ENCODE peak calls at places on chromosomes 4 and X, in ten cellular contexts. H is stomach; F is PC-3; Z is astrocyte of the spinal cord; K is kidney epithelial cell; L is choroid plexus epithelial cell; U is LNCaP clone FGC; W is CD8-positive, alpha-beta memory T cell; Y is Karpas-422; T is tibial artery. E is an unnamed sample.

GRCh38 chr4:182235016-182235415 is 8.2 kb upstream of the TENM3 start:
- DNase-seq in F (no peak), U (no peak), W (no peak), L (no peak), Y (no peak), H (no peak), K (no peak), T (no peak), Z (no peak), E (no peak)

GRCh38 chr4:140141196-140141845 is 12.7 kb downstream of the MAML3 start:
- DNase-seq in W (no peak), T (no peak), K (no peak), F (peak), Z (no peak), Y (no peak), U (peak), H (peak), L (no peak), E (no peak)

GRCh38 chrX:39248330-39248729 is 447.1 kb downstream of the MID1IP1 start:
- DNase-seq in T (no peak), F (no peak), L (no peak), U (no peak), Y (no peak), W (no peak), H (no peak), Z (no peak), K (no peak), E (no peak)

GRCh38 chr4:1839306-1839705 is 16.6 kb downstream of the LETM1 start:
- DNase-seq in H (peak), F (no peak), K (no peak), L (no peak), Z (no peak), Y (no peak), W (no peak), U (no peak), T (no peak), E (no peak)

GRCh38 chrX:265502-265901 is 15.7 kb upstream of the PLCXD1 start:
- DNase-seq in Y (no peak), U (no peak), H (peak), L (no peak), Z (no peak), K (no peak), T (peak), W (no peak), F (no peak), E (no peak)

GRCh38 chr4:517061-517805 is 18.2 kb downstream of the PIGG start:
- DNase-seq in F (no peak), W (no peak), H (no peak), Z (no peak), L (no peak), K (no peak), T (no peak), U (no peak), Y (no peak), E (no peak)

GRCh38 chr4:10656988-10657387 is 27.6 kb downstream of the CLNK start:
- DNase-seq in F (peak), H (no peak), U (peak), K (peak), Z (peak), T (no peak), L (peak), W (no peak), Y (no peak), E (no peak)

GRCh38 chr4:151540728-151541437 is 131.9 kb downstream of the FHIP1A start:
- DNase-seq in Z (peak), L (peak), F (peak), K (peak), H (no peak), U (peak), W (no peak), Y (no peak), T (no peak), E (no peak)

GRCh38 chr4:108529984-108530901 is 90.1 kb upstream of the RPL34 start:
- DNase-seq in U (no peak), L (no peak), F (no peak), Y (no peak), T (no peak), K (no peak), Z (no peak), H (no peak), W (no peak), E (no peak)

GRCh38 chr4:138259801-138260200 is 17.7 kb upstream of the SLC7A11 start:
- DNase-seq in K (peak), L (peak), W (no peak), Z (peak), H (no peak), Y (no peak), F (peak), U (no peak), T (no peak), E (no peak)

GRCh38 chr4:159308571-159309340 is 205.9 kb downstream of the RAPGEF2 start:
- DNase-seq in Y (no peak), K (peak), T (no peak), Z (peak), W (no peak), L (peak), F (peak), H (no peak), U (no peak), E (no peak)

GRCh38 chr4:73869130-73870055 is at the start of gene CXCL1:
- DNase-seq in T (peak), U (no peak), F (peak), L (peak), K (no peak), Y (no peak), W (no peak), H (peak), Z (peak), E (peak)

GRCh38 chr4:45294464-45294863 is 568.1 kb upstream of the GNPDA2 start:
- DNase-seq in Y (no peak), H (peak), K (no peak), W (no peak), Z (no peak), U (peak), T (no peak), F (no peak), L (no peak), E (no peak)

GRCh38 chr4:159684061-159684460 is 581.2 kb downstream of the RAPGEF2 start:
- DNase-seq in K (no peak), L (no peak), Z (no peak), W (no peak), H (no peak), U (no peak), Y (no peak), T (no peak), F (no peak), E (no peak)

GRCh38 chr4:40395166-40395900 is 60.2 kb downstream of the CHRNA9 start:
- DNase-seq in W (no peak), H (peak), L (no peak), Z (no peak), K (no peak), T (no peak), F (no peak), Y (no peak), U (no peak), E (no peak)

GRCh38 chr4:3807861-3808521 is 41.8 kb downstream of the ADRA2C start:
- DNase-seq in H (no peak), K (no peak), T (no peak), Z (no peak), U (no peak), L (no peak), F (no peak), Y (no peak), W (no peak), E (peak)

GRCh38 chr4:140888059-140888458 is 131.9 kb upstream of the TBC1D9 start:
- DNase-seq in Y (no peak), Z (no peak), U (no peak), K (no peak), F (no peak), L (no peak), T (no peak), H (no peak), W (no peak), E (no peak)

GRCh38 chr4:83223781-83224180 is 60.8 kb downstream of the COQ2 start:
- DNase-seq in Y (no peak), T (no peak), H (no peak), L (no peak), K (no peak), W (no peak), U (no peak), F (no peak), Z (no peak), E (no peak)

GRCh38 chr4:104752337-104752736 is 257.6 kb upstream of the CXXC4 start:
- DNase-seq in W (no peak), K (no peak), H (no peak), U (no peak), T (no peak), Y (no peak), Z (peak), F (no peak), L (no peak), E (no peak)

GRCh38 chr4:114600672-114601071 is 2.1 kb downstream of the UGT8 start:
- DNase-seq in T (no peak), Z (peak), W (no peak), K (no peak), F (no peak), Y (no peak), L (no peak), U (no peak), H (no peak), E (no peak)

GRCh38 chr4:89838005-89838404 is 1.0 kb upstream of the SNCA start:
- DNase-seq in T (no peak), Z (peak), Y (no peak), K (no peak), U (no peak), H (no peak), L (peak), F (no peak), W (no peak), E (no peak)

GRCh38 chr4:120319230-120319761 is 252.6 kb upstream of the MAD2L1 start:
- DNase-seq in H (no peak), L (no peak), T (no peak), F (no peak), Y (no peak), K (no peak), W (no peak), U (no peak), Z (no peak), E (no peak)

GRCh38 chr4:154616731-154617130 is 4.3 kb upstream of the FGG start:
- DNase-seq in Z (no peak), Y (no peak), L (peak), U (no peak), T (no peak), F (no peak), K (no peak), H (no peak), W (no peak), E (no peak)

GRCh38 chrX:47179221-47179927 is 14.3 kb upstream of the UBA1 start:
- DNase-seq in F (peak), K (no peak), L (peak), T (peak), W (no peak), H (no peak), Z (peak), Y (no peak), U (no peak), E (no peak)

GRCh38 chrX:4263005-4263404 is 549.6 kb upstream of the PRKX start:
- DNase-seq in K (no peak), Y (peak), L (no peak), T (no peak), U (no peak), H (no peak), Z (no peak), W (no peak), F (peak), E (no peak)

GRCh38 chr4:55729306-55730142 is 90.1 kb upstream of the EXOC1L start:
- DNase-seq in H (no peak), W (no peak), F (no peak), T (no peak), K (no peak), Y (no peak), U (no peak), Z (no peak), L (no peak), E (no peak)
- H3K4me3 ChIP-seq in H (no peak), W (no peak), F (no peak), T (no peak), K (no peak), Y (no peak), U (no peak), Z (no peak), L (no peak), E (no peak)

GRCh38 chr4:152936446-152937279 is 540 bp downstream of the FHDC1 start:
- DNase-seq in W (no peak), L (peak), U (no peak), T (no peak), Y (no peak), F (peak), H (peak), K (no peak), Z (no peak), E (peak)

GRCh38 chr4:152937280-152937534 is 1.1 kb downstream of the FHDC1 start:
- DNase-seq in Y (no peak), K (no peak), W (no peak), F (no peak), U (no peak), T (no peak), Z (no peak), H (no peak), L (no peak), E (no peak)

GRCh38 chr4:152939655-152940054 is 3.5 kb downstream of the FHDC1 start:
- DNase-seq in U (no peak), H (no peak), Y (no peak), L (no peak), W (no peak), T (no peak), Z (no peak), K (no peak), F (no peak), E (no peak)

GRCh38 chr4:152937535-152938236 is 1.6 kb downstream of the FHDC1 start:
- DNase-seq in L (peak), W (no peak), F (no peak), K (no peak), Y (no peak), Z (peak), H (peak), T (no peak), U (no peak), E (peak)

DNA sequence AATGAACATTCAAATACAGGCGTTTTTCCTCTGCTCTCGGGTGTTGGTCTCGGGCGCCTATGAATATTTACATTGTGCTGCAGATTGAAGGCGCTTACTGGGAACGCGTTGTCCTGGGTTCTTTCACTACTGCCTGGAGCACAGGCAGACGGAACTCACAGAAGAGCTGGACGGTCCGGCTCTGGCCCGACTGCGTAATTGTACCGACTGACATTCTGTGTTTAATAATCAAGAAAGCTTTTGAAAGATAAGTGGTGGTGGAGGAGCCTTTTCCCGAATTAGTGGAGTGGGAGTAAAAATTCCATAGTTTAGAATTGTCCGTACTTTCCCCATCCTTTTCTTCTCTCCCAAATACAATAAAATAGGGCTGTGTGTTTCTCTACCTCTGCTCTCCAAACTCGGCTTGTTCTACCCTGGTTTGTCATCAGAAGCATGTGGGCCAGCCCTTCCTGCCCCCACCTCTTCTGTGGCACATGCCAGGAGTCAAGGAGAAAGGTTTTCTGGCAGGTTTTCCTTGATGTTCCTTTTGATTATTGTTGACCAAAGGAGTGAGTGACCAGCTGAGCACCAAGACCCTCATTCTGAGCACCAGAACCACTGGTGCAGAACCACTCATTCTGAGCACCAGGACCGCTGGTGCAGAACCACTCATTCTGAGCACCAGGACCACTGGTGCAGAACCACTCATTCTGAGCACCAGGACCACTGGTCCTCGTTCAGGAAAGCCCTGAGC is 2.3 kb downstream of the FHDC1 start:
- DNase-seq in T (no peak), K (no peak), Y (no peak), H (peak), W (no peak), F (no peak), L (no peak), U (no peak), Z (no peak), E (no peak)
- H3K4me3 ChIP-seq in T (peak), K (peak), Y (no peak), H (peak), W (peak), F (peak), L (peak), U (peak), Z (peak), E (peak)

GRCh38 chrX:55056820-55057690 is 17.8 kb upstream of the PAGE2B start:
- DNase-seq in W (peak), T (no peak), Y (no peak), U (no peak), Z (peak), K (no peak), H (no peak), F (peak), L (peak), E (no peak)

DNA sequence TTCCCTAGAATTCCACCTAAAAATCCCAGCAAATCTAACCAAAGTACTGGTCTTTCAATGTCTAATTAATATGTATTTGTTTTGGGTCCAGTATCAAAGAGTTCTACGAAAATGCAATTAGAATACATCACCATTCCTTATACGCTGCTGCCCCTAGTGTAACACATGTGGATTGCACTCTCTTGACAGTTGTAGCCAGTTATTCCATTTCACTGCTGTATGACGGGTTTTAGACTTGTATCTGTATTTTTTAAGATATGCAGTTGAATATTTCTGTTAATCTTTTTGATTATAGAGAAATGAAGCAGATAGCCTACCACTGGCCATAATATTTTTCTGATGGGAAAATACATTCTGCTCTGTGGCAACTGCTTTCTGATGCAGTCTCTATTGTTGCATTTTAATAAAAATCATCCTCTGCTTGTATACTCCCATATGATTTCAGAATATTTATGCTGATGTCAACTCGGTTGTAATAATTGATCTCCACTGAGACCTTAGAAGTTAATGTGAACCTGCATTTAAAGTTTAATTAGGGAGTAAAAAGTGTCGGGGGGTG is 17.1 kb upstream of the PAGE2B start:
- DNase-seq in F (peak), Y (peak), U (no peak), W (peak), T (peak), L (peak), K (no peak), H (no peak), Z (peak), E (no peak)
- H3K4me3 ChIP-seq in F (no peak), Y (no peak), U (no peak), W (peak), T (peak), L (peak), K (no peak), H (no peak), Z (no peak), E (no peak)

DNA sequence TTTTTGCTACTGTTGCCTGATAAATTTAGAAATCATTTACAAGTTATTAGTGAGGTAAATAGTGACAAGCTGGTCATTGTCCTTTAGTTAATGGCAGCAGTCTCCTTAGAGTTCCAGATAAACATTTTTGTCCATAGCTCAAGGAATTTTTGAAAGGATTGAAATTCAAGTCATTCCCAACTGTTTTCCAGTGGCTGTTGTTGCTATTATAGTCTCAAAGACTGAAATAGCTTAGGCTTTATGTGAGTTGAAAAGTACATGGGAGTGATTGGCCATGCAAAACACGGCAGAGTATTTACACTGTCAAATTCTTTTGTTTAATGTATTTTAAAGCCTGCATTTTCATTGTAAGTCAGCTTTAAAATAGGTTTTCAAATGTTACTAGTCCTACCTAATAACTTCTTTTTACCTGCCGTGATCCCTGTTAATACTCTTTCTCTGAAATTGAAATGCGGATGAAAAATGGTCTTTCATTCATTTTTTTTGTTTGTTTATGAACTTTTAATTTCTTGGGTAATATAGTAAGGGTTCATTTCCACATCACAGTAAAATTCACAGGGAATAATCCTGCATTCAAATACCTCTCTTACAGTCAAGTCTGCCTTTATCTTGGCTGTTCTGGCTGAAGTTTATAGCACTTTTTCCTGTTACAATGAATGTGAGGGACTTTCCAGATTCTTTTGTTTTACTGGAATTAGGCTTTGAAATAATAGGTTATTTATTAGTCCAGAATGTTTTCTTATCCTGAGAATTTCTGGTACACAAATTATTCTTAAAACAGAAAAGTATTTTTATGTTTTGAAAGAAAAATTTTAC is 85.1 kb downstream of the PDLIM5 start:
- DNase-seq in Y (no peak), W (no peak), U (no peak), Z (no peak), K (no peak), F (no peak), H (no peak), T (no peak), L (no peak), E (no peak)
- H3K4me3 ChIP-seq in Y (no peak), W (no peak), U (no peak), Z (no peak), K (no peak), F (no peak), H (no peak), T (no peak), L (no peak), E (no peak)

GRCh38 chrX:105822138-105823091 is at the start of gene NRK:
- DNase-seq in U (no peak), Y (no peak), W (no peak), Z (peak), H (no peak), K (no peak), T (peak), L (peak), F (no peak), E (no peak)

GRCh38 chrX:105820247-105820646 is 2.1 kb upstream of the NRK start:
- DNase-seq in K (no peak), Y (no peak), U (no peak), H (no peak), L (no peak), Z (no peak), F (no peak), W (no peak), T (no peak), E (no peak)

GRCh38 chrX:105821471-105822081 is 763 bp upstream of the NRK start:
- DNase-seq in H (no peak), F (peak), L (peak), Z (peak), U (no peak), Y (no peak), T (no peak), K (peak), W (no peak), E (peak)

GRCh38 chrX:105829006-105829405 is 6.7 kb downstream of the NRK start:
- DNase-seq in H (no peak), T (no peak), L (peak), Z (no peak), K (no peak), W (no peak), U (no peak), F (peak), Y (no peak), E (no peak)

DNA sequence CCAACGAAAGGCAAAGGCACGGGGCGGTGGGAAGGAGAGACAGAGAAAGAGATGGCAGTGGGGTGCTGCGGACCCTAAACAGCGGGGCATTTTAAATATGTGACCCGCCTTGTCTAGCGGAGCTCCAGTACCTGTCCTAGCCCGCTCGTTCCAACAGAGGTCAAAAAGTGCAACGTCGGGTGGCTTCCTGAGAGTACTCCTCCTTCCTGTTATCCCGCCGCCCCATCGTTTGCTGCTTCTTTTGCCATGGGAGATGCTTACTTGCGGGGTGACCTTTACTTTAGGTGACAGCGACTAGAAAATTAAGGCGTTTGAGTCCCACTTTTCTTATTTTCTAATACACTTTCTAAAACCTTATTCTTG is 734 bp downstream of the NRK start:
- DNase-seq in L (no peak), Y (no peak), H (no peak), K (no peak), F (no peak), Z (no peak), U (no peak), W (no peak), T (peak), E (no peak)
- H3K4me3 ChIP-seq in L (peak), Y (no peak), H (peak), K (peak), F (no peak), Z (peak), U (no peak), W (no peak), T (peak), E (no peak)

E was measured in right lobe of liver.